ENCODE peak calls at places on chromosomes 2 and 18, in ten cellular contexts. D is A549, P is astrocyte of the spinal cord, M is cardiac muscle cell, K is BJ, B is upper lobe of right lung, O is AG10803, X is heart right ventricle, J is Calu3, S is K562. E is an unnamed sample.
A peak's percentile ranks its signal among the peaks of the same experiment; 100 is the strongest.

GRCh38 chr2:5482929-5483331 is 209.3 kb upstream of the SOX11 start:
- DNase-seq in D (no peak), P (peak; percentile 63), M (peak; percentile 52), K (no peak), B (no peak), O (no peak), X (peak; percentile 7), J (no peak), S (no peak), E (peak; percentile 9)

GRCh38 chr2:30217644-30218361 is 13.5 kb upstream of the LBH start:
- DNase-seq in D (no peak), P (no peak), M (no peak), K (no peak), B (peak; percentile 77), O (no peak), X (peak; percentile 60), J (peak; percentile 72), S (no peak), E (no peak)

GRCh38 chr2:225411452-225411851 is 11.9 kb downstream of the NYAP2 start:
- DNase-seq in D (no peak), P (no peak), M (no peak), K (no peak), B (no peak), O (no peak), X (no peak), J (no peak), S (no peak), E (no peak)

GRCh38 chr2:207253946-207254345 is 88.2 kb upstream of the KLF7 start:
- DNase-seq in D (peak; percentile 21), P (peak; percentile 84), M (no peak), K (peak; percentile 87), B (no peak), O (peak; percentile 98), X (no peak), J (no peak), S (no peak), E (no peak)

GRCh38 chr2:139529045-139529444 is 748.9 kb upstream of the NXPH2 start:
- DNase-seq in D (no peak), P (peak; percentile 0), M (peak; percentile 27), K (no peak), B (no peak), O (no peak), X (no peak), J (no peak), S (no peak), E (no peak)

GRCh38 chr2:31401580-31401979 is 13.0 kb downstream of the XDH start:
- DNase-seq in D (peak; percentile 81), P (peak; percentile 93), M (no peak), K (peak; percentile 98), B (no peak), O (peak; percentile 93), X (no peak), J (peak; percentile 61), S (no peak), E (no peak)

GRCh38 chr18:32566960-32567359 is 96.3 kb upstream of the GAREM1 start:
- DNase-seq in D (no peak), P (no peak), M (no peak), K (no peak), B (no peak), O (no peak), X (no peak), J (no peak), S (no peak), E (no peak)

GRCh38 chr2:207156045-207156444 is 9.7 kb downstream of the KLF7 start:
- DNase-seq in D (no peak), P (no peak), M (no peak), K (no peak), B (no peak), O (no peak), X (no peak), J (no peak), S (no peak), E (no peak)

GRCh38 chr18:78677483-78678317 is 301.9 kb upstream of the SALL3 start:
- DNase-seq in D (no peak), P (no peak), M (no peak), K (no peak), B (no peak), O (no peak), X (no peak), J (no peak), S (no peak), E (no peak)

GRCh38 chr18:36527025-36527424 is 229.5 kb downstream of the FHOD3 start:
- DNase-seq in D (no peak), P (no peak), M (no peak), K (no peak), B (no peak), O (no peak), X (no peak), J (no peak), S (no peak), E (no peak)

DNA sequence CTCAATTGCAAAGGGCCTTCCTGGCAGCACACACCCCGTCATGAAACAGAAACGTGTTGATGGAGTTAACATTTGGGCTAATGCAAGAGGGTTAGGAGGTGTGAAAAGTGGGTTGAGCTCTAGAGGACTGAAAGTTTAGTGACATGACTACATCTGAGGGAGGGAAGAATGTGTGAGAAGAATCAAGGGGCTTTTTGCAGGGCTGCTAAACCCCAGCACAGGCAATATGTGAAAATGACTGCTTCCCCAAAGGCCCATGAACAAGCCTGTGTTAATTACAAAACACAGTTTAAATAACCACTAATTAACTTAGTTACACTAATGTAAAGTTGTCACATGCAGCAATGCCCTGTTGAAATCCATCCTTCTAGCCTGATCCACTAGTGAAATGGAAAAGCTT is 63.4 kb upstream of the PEX13 start:
- DNase-seq in D (no peak), P (no peak), M (no peak), K (no peak), B (no peak), O (no peak), X (no peak), J (no peak), S (no peak), E (no peak)
- TF ChIP-seq CTCF in D (no peak), P (no peak), M (no peak), K (no peak), B (no peak), O (no peak), X (no peak), J (no peak), S (no peak), E (no peak)

GRCh38 chr2:66661253-66662173 is 226.6 kb downstream of the MEIS1 start:
- DNase-seq in D (no peak), P (no peak), M (no peak), K (no peak), B (no peak), O (no peak), X (no peak), J (no peak), S (no peak), E (no peak)
- TF ChIP-seq CTCF in D (no peak), P (no peak), M (no peak), K (no peak), B (no peak), O (no peak), X (no peak), J (no peak), S (no peak), E (no peak)

DNA sequence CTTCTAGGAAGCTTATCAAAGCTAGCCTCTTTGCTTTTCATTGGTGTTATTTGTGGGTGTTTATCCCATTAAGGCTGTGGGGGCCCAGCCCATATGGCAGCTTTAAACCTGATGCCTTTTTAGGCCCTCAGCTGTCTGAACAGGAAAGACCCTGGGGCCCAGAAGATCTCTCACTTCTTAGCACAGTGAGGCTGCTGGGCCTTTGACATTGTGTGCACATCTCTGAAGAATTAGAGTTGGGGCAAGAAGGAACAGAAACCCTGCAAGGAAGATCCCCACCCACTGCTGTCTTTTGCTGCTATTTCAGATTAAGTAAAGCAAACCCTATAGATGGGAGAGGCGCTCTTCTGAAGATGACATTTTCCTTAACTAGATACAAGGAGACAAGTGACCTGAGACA is 250.0 kb downstream of the SMAD2 start:
- DNase-seq in D (no peak), P (no peak), M (no peak), K (no peak), B (no peak), O (no peak), X (no peak), J (no peak), S (no peak), E (no peak)
- TF ChIP-seq CTCF in D (no peak), P (no peak), M (no peak), K (no peak), B (no peak), O (no peak), X (no peak), J (no peak), S (no peak), E (no peak)

DNA sequence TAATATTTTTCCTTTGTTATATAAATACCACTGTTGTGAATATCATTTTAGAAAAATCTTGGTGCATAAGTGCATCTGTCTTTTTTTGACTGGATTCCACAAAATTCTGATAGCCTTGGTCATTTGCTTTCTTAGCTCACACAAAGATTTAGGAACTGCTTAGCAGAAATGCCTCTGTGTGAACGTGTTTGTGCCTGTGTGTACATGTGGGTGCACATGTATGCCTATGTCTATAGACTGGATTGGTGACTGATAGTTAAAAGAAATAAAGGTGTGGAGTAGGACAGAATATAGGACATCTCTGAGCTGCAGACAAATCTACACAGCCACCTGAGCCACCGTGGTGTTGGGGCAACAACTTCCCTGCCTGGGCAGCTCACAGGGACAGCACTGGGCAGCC is 93.8 kb downstream of the TSN start:
- DNase-seq in D (no peak), P (no peak), M (no peak), K (no peak), B (no peak), O (no peak), X (no peak), J (no peak), S (no peak), E (no peak)
- TF ChIP-seq CTCF in D (no peak), P (no peak), M (no peak), K (no peak), B (no peak), O (no peak), X (no peak), J (no peak), S (no peak), E (no peak)

DNA sequence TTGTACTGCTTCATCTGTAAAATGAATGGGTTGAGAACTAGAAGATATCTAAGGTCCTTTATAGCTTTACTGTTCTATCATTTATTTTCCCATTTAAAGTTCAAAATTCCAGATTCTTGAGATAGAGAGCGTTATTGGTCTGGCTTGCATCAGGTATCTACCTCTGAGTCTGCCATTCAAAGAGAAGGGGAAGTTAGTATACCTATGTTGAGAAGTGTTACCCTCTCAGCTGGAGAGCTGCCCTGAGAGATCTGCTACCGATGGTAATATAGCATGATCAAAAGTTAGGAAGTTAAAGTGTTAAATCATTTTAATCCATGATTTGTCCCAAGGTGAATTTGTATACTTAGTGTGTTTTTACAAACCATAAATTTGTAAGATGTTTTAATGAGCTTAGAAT is 7.4 kb downstream of the EPC2 start:
- DNase-seq in D (no peak), P (no peak), M (no peak), K (no peak), B (no peak), O (no peak), X (no peak), J (no peak), S (no peak), E (no peak)
- TF ChIP-seq CTCF in D (no peak), P (no peak), M (no peak), K (no peak), B (no peak), O (no peak), X (no peak), J (no peak), S (no peak), E (no peak)

E was measured in neural crest cell.